ENCODE peak calls at places on chromosomes 1 and 21, in seven cellular contexts. B is NCI-H1092 treated with DMSO at 0.1 percent for 48 hours, Q is GM23338, T is fibroblast of lung, I is HT1080, Z is cardiac septum, U is GM06990. F is an unnamed sample.

GRCh38 chr1:178126790-178127189 is 32.9 kb downstream of the RASAL2 start:
- DNase-seq in B (no peak), Q (no peak), T (peak; percentile 85), I (peak; percentile 97), Z (no peak), U (peak; percentile 13), F (peak; percentile 80)

GRCh38 chr1:29362764-29363163 is 126.4 kb downstream of the PTPRU start:
- DNase-seq in B (no peak), Q (no peak), T (no peak), I (no peak), Z (no peak), U (no peak), F (no peak)

GRCh38 chr1:145961109-145961424 is 3.2 kb upstream of the LIX1L start:
- DNase-seq in B (no peak), Q (peak; percentile 30), T (no peak), I (no peak), Z (no peak), U (no peak), F (no peak)

GRCh38 chr1:202016022-202016624 is 5.7 kb downstream of the ELF3 start:
- DNase-seq in B (no peak), Q (no peak), T (peak; percentile 71), I (no peak), Z (no peak), U (no peak), F (no peak)

GRCh38 chr1:246632584-246633168 is 66.4 kb downstream of the CNST start:
- DNase-seq in B (no peak), Q (no peak), T (peak; percentile 78), I (peak; percentile 53), Z (no peak), U (no peak), F (no peak)

GRCh38 chr1:54499097-54500029 is 48.7 kb upstream of the ACOT11 start:
- DNase-seq in B (peak; percentile 27), Q (peak; percentile 90), T (peak; percentile 33), I (peak; percentile 29), Z (no peak), U (no peak), F (no peak)

GRCh38 chr1:164728719-164729118 is 169.7 kb downstream of the PBX1 start:
- DNase-seq in B (no peak), Q (no peak), T (no peak), I (no peak), Z (no peak), U (no peak), F (no peak)

GRCh38 chr1:75796376-75797272 is at the start of gene MSH4:
- DNase-seq in B (no peak), Q (peak; percentile 21), T (no peak), I (no peak), Z (no peak), U (peak; percentile 68), F (peak; percentile 33)

GRCh38 chr21:31117046-31117916 is 79.0 kb upstream of the KRTAP19-8 start:
- DNase-seq in B (no peak), Q (no peak), T (peak; percentile 81), I (peak; percentile 81), Z (no peak), U (no peak), F (no peak)

GRCh38 chr1:223364685-223365382 is 858 bp upstream of the SUSD4 start:
- DNase-seq in B (peak; percentile 64), Q (peak; percentile 77), T (no peak), I (no peak), Z (no peak), U (peak; percentile 5), F (no peak)

GRCh38 chr1:19828546-19828945 is 13.5 kb upstream of the RNF186 start:
- DNase-seq in B (no peak), Q (no peak), T (no peak), I (peak; percentile 47), Z (no peak), U (no peak), F (no peak)

GRCh38 chr21:28834335-28835238 is 158.1 kb downstream of the LTN1 start:
- DNase-seq in B (no peak), Q (peak; percentile 32), T (no peak), I (no peak), Z (no peak), U (no peak), F (no peak)

GRCh38 chr1:153881764-153882163 is 41.0 kb downstream of the GATAD2B start:
- DNase-seq in B (peak; percentile 96), Q (no peak), T (peak; percentile 74), I (no peak), Z (no peak), U (no peak), F (no peak)

GRCh38 chr1:35642472-35642955 is 1.2 kb upstream of the PSMB2 start:
- DNase-seq in B (no peak), Q (no peak), T (no peak), I (peak; percentile 70), Z (no peak), U (peak; percentile 11), F (no peak)

GRCh38 chr1:108560430-108561144 is 687 bp downstream of the EEIG2 start:
- DNase-seq in B (peak; percentile 72), Q (peak; percentile 80), T (peak; percentile 42), I (peak; percentile 48), Z (peak; percentile 77), U (peak; percentile 67), F (peak; percentile 9)

GRCh38 chr1:220556641-220557040 is 28.7 kb downstream of the MARK1 start:
- DNase-seq in B (no peak), Q (no peak), T (no peak), I (no peak), Z (no peak), U (no peak), F (no peak)

GRCh38 chr21:15138475-15138874 is 73.7 kb upstream of the NRIP1 start:
- DNase-seq in B (peak; percentile 33), Q (no peak), T (no peak), I (no peak), Z (no peak), U (no peak), F (no peak)

GRCh38 chr1:156070523-156070922 is 9.6 kb downstream of the RAB25 start:
- DNase-seq in B (peak; percentile 96), Q (no peak), T (no peak), I (no peak), Z (no peak), U (no peak), F (no peak)

GRCh38 chr1:118661769-118662320 is 326.3 kb downstream of the TBX15 start:
- DNase-seq in B (no peak), Q (no peak), T (peak; percentile 0), I (peak; percentile 2), Z (no peak), U (no peak), F (no peak)

GRCh38 chr1:209755926-209756607 is at the start of gene TRAF3IP3:
- DNase-seq in B (no peak), Q (no peak), T (no peak), I (no peak), Z (no peak), U (peak; percentile 69), F (no peak)

GRCh38 chr21:28421716-28422480 is 570.8 kb downstream of the LTN1 start:
- DNase-seq in B (no peak), Q (no peak), T (peak; percentile 93), I (no peak), Z (no peak), U (no peak), F (no peak)

GRCh38 chr1:8158995-8159394 is 132.9 kb upstream of the ERRFI1 start:
- DNase-seq in B (no peak), Q (no peak), T (no peak), I (no peak), Z (no peak), U (no peak), F (no peak)

GRCh38 chr1:15352122-15352957 is 57.3 kb upstream of the EFHD2 start:
- DNase-seq in B (peak; percentile 49), Q (no peak), T (peak; percentile 54), I (peak; percentile 98), Z (no peak), U (no peak), F (peak; percentile 80)

GRCh38 chr1:41816061-41816460 is 102.7 kb downstream of the HIVEP3 start:
- DNase-seq in B (no peak), Q (no peak), T (no peak), I (no peak), Z (peak; percentile 38), U (no peak), F (no peak)

F was measured in HepG2.